ENCODE peak calls at places on chromosomes 16 and 17, in five cellular contexts. V, E, M, T and K are unnamed samples.

GRCh38 chr16:73031155-73031866 is 16.6 kb downstream of the ZFHX3 start:
- DNase-seq in V (no peak), T (no peak), E (no peak), M (no peak), K (no peak)

GRCh38 chr16:84055801-84056634 is 13.4 kb upstream of the SLC38A8 start:
- DNase-seq in V (no peak), M (no peak), E (no peak), T (no peak), K (no peak)

GRCh38 chr17:19750020-19750572 is 2.0 kb upstream of the ALDH3A1 start:
- DNase-seq in V (no peak), E (no peak), T (no peak), M (no peak), K (no peak)

GRCh38 chr16:85263214-85263613 is 150.9 kb upstream of the CIBAR2 start:
- DNase-seq in T (no peak), V (no peak), M (no peak), E (no peak), K (no peak)

GRCh38 chr17:3983945-3984484 is 19.8 kb upstream of the ATP2A3 start:
- DNase-seq in V (no peak), T (no peak), E (no peak), M (no peak), K (no peak)

GRCh38 chr17:77375108-77375507 is 234.3 kb downstream of the SEC14L1 start:
- DNase-seq in T (no peak), M (no peak), E (no peak), V (no peak), K (no peak)

GRCh38 chr17:69870091-69870530 is 204.9 kb upstream of the KCNJ16 start:
- DNase-seq in V (no peak), M (no peak), T (peak), E (no peak), K (no peak)

GRCh38 chr16:81318711-81319110 is 3.9 kb downstream of the GAN start:
- DNase-seq in T (no peak), E (no peak), V (no peak), M (no peak), K (no peak)

GRCh38 chr16:68978303-68978954 is 127.0 kb upstream of the HAS3 start:
- DNase-seq in V (no peak), T (no peak), E (no peak), M (no peak), K (no peak)

GRCh38 chr16:27114006-27114405 is 47.3 kb downstream of the C16orf82 start:
- DNase-seq in T (no peak), V (no peak), M (no peak), E (no peak), K (no peak)

GRCh38 chr16:57483725-57484514 is 2.4 kb downstream of the DOK4 start:
- DNase-seq in E (no peak), T (no peak), V (no peak), M (no peak), K (peak)

GRCh38 chr17:42288985-42289862 is 926 bp downstream of the STAT5A start:
- DNase-seq in M (no peak), V (no peak), E (peak), T (peak), K (no peak)

GRCh38 chr16:3643095-3643730 is 11.3 kb upstream of the DNASE1 start:
- DNase-seq in T (no peak), E (no peak), M (no peak), V (no peak), K (no peak)

GRCh38 chr17:41920580-41920955 is 1.8 kb upstream of the ACLY start:
- DNase-seq in M (no peak), T (no peak), V (no peak), E (no peak), K (no peak)